ENCODE peak calls at places on chromosomes 3 and 15, in seven cellular contexts. W, I, O, N, H, T and U are unnamed samples.

GRCh38 chr3:23612296-23612891 is 193.4 kb upstream of the UBE2E1 start:
- DNase-seq in T (no peak), N (no peak), I (peak; percentile 69), W (no peak), O (no peak), H (no peak), U (no peak)

GRCh38 chr3:18153571-18154173 is 271.5 kb downstream of the SATB1 start:
- DNase-seq in N (no peak), I (peak; percentile 46), W (no peak), T (no peak), O (no peak), H (no peak), U (no peak)

GRCh38 chr15:57340673-57341259 is 35.5 kb upstream of the CGNL1 start:
- DNase-seq in N (no peak), O (no peak), H (no peak), I (peak; percentile 80), W (no peak), T (no peak), U (no peak)

GRCh38 chr3:28118087-28118486 is 123.3 kb upstream of the CMC1 start:
- DNase-seq in H (no peak), O (no peak), W (no peak), T (no peak), N (no peak), I (no peak), U (no peak)

GRCh38 chr3:133444071-133444774 is 44.4 kb downstream of the BFSP2 start:
- DNase-seq in N (no peak), W (no peak), O (no peak), T (no peak), H (no peak), I (no peak), U (no peak)

GRCh38 chr15:58329781-58330467 is 101.9 kb upstream of the LIPC start:
- DNase-seq in N (no peak), O (no peak), I (peak; percentile 69), T (no peak), W (no peak), H (no peak), U (no peak)

GRCh38 chr15:62135532-62136134 is 29.5 kb downstream of the C2CD4B start:
- DNase-seq in H (no peak), I (no peak), W (no peak), N (no peak), T (no peak), O (no peak), U (no peak)

GRCh38 chr3:100401674-100402036 is 316 bp downstream of the LNP1 start:
- DNase-seq in O (no peak), W (peak; percentile 63), N (no peak), I (no peak), T (peak; percentile 73), H (peak; percentile 76), U (peak; percentile 72)

GRCh38 chr3:116318370-116318769 is 126.9 kb downstream of the LSAMP start:
- DNase-seq in H (no peak), I (no peak), O (no peak), W (no peak), N (no peak), T (no peak), U (no peak)

GRCh38 chr3:171461087-171461917 is 1.1 kb upstream of the TNIK start:
- DNase-seq in I (no peak), W (no peak), T (no peak), H (no peak), N (no peak), O (no peak), U (no peak)

GRCh38 chr15:65089206-65089824 is 12.8 kb downstream of the KBTBD13 start:
- DNase-seq in H (no peak), O (peak; percentile 80), I (no peak), N (no peak), T (no peak), W (no peak), U (no peak)

GRCh38 chr15:92663250-92663951 is 7.8 kb upstream of the FAM174B start:
- DNase-seq in H (no peak), O (no peak), N (no peak), T (no peak), I (peak; percentile 31), W (no peak), U (no peak)

GRCh38 chr3:5310509-5310908 is 123.0 kb downstream of the EDEM1 start:
- DNase-seq in W (no peak), T (no peak), O (no peak), H (no peak), I (no peak), N (no peak), U (no peak)

GRCh38 chr15:71443538-71443937 is 328.3 kb downstream of the THSD4 start:
- DNase-seq in I (peak; percentile 86), W (peak; percentile 66), H (no peak), N (no peak), T (no peak), O (no peak), U (no peak)

GRCh38 chr15:80572337-80572736 is 122.8 kb upstream of the ABHD17C start:
- DNase-seq in H (no peak), N (no peak), I (peak; percentile 23), O (no peak), T (no peak), W (no peak), U (no peak)

GRCh38 chr15:89114974-89115373 is 26.7 kb downstream of the ABHD2 start:
- DNase-seq in N (no peak), O (peak; percentile 73), H (no peak), I (no peak), W (no peak), T (no peak), U (no peak)

GRCh38 chr3:38805765-38806386 is 10.1 kb downstream of the SCN10A start:
- DNase-seq in T (no peak), H (no peak), N (no peak), O (no peak), W (no peak), I (peak; percentile 93), U (no peak)

GRCh38 chr3:151407928-151408327 is 23.4 kb upstream of the P2RY12 start:
- DNase-seq in O (no peak), W (no peak), H (no peak), I (no peak), T (no peak), N (no peak), U (no peak)

GRCh38 chr3:71601811-71602210 is 18.3 kb upstream of the FOXP1 start:
- DNase-seq in W (no peak), T (no peak), H (no peak), I (no peak), O (no peak), N (no peak), U (no peak)

GRCh38 chr3:197749315-197749600 is 425 bp upstream of the FYTTD1 start:
- DNase-seq in T (peak; percentile 78), H (no peak), O (no peak), I (no peak), N (no peak), W (peak; percentile 60), U (no peak)

GRCh38 chr15:34357653-34358052 is 9.3 kb downstream of the LPCAT4 start:
- DNase-seq in O (no peak), N (no peak), H (no peak), W (no peak), I (no peak), T (no peak), U (no peak)

GRCh38 chr15:69543681-69544080 is 91.1 kb downstream of the RPLP1 start:
- DNase-seq in I (no peak), H (no peak), W (no peak), T (no peak), O (no peak), N (no peak), U (no peak)

GRCh38 chr15:57545995-57546394 is 45.7 kb upstream of the MYZAP start:
- DNase-seq in O (no peak), W (no peak), T (no peak), I (no peak), H (no peak), N (no peak), U (no peak)

GRCh38 chr15:41934843-41935242 is 37.5 kb downstream of the EHD4 start:
- DNase-seq in T (peak; percentile 86), I (peak; percentile 80), O (peak; percentile 63), W (no peak), N (no peak), H (no peak), U (no peak)

GRCh38 chr3:121552797-121553196 is 7.0 kb upstream of the POLQ start:
- DNase-seq in I (no peak), W (no peak), H (no peak), N (no peak), O (no peak), T (no peak), U (no peak)

GRCh38 chr3:169344465-169344864 is 319.0 kb downstream of the MECOM start:
- DNase-seq in W (no peak), N (no peak), T (no peak), H (no peak), I (no peak), O (no peak), U (no peak)

GRCh38 chr3:15081960-15082664 is 16.8 kb downstream of the RBSN start:
- DNase-seq in W (no peak), I (no peak), N (no peak), O (no peak), T (no peak), H (no peak), U (no peak)

GRCh38 chr3:43286115-43286885 is at the start of gene SNRK:
- DNase-seq in T (peak; percentile 93), W (peak; percentile 85), H (peak; percentile 98), N (peak; percentile 97), O (peak; percentile 92), I (peak; percentile 95), U (peak; percentile 20)
- H3K4me1 ChIP-seq in T (peaks cover 32% of the 10 kb centered on the region), W (no peaks in the 10 kb centered on the region), H (peaks cover 13% of the 10 kb centered on the region), N (peaks cover 28% of the 10 kb centered on the region), O (peaks cover 23% of the 10 kb centered on the region), I (peaks cover 8% of the 10 kb centered on the region), U (no peaks in the 10 kb centered on the region)

DNA sequence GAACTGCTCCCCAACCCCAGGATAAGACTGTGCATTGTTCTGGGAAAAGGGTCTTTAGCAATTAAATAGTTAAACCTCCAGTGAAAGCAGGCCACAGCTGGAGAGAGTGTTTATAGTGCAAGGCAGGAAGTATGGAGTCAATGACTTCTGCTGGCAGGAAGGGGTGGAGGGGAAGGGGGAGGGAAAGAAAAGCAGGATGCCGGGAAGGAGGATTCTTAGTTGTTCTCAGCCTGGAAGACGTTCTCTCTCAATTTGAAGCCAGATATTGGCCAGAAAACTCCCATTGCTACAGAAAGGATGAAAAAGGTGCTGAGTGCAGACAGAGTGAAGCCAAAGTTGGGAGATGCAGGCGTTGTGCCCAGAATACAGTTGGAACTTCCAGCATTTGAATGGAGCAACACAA is 35.7 kb upstream of the ACTL6A start:
- DNase-seq in N (no peak), I (peak; percentile 79), O (peak; percentile 67), W (peak; percentile 71), T (no peak), H (no peak), U (no peak)
- H3K27ac ChIP-seq in N (peak overlapping the region; percentile 25), I (no peak overlapping the region), O (peak overlapping the region; percentile 18), W (peak overlapping the region; percentile 71), T (no peak overlapping the region), H (peak overlapping the region; percentile 70), U (peak overlapping the region; percentile 58)

DNA sequence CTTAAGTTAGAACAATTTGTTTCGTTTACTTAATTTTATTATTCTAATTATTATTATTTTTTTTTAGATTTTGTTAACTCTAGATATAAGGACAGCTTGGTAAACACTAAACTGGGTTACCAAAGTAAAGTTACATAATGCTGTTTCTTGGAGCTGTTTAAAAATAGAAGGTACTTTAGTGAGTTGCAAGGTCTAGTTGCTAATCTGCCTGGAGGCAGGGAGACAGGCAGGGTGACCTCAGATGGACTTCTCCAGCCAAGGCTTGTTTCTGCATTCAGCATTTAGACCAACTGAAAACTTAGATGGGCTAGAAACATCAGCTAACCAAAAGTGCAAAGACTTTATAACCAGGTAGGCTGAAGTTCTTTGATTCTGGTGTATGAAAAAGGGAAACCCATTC is 336.4 kb upstream of the GRM7 start:
- DNase-seq in T (no peak), W (no peak), I (no peak), O (no peak), H (no peak), N (no peak), U (no peak)
- H3K9me3 ChIP-seq in T (no peaks in the 10 kb centered on the region), W (no peaks in the 10 kb centered on the region), I (no peaks in the 10 kb centered on the region), O (no peaks in the 10 kb centered on the region), H (peaks cover 1% of the 10 kb centered on the region), N (no peaks in the 10 kb centered on the region), U (no peaks in the 10 kb centered on the region)

GRCh38 chr15:49179433-49180190 is 9.6 kb downstream of the GALK2 start:
- DNase-seq in O (no peak), H (no peak), N (no peak), T (no peak), I (no peak), W (no peak), U (no peak)
- H3K4me1 ChIP-seq in O (no peaks in the 10 kb centered on the region), H (no peaks in the 10 kb centered on the region), N (no peaks in the 10 kb centered on the region), T (no peaks in the 10 kb centered on the region), I (no peaks in the 10 kb centered on the region), W (no peaks in the 10 kb centered on the region), U (no peaks in the 10 kb centered on the region)